ENCODE peak calls at places on chromosome 2, in nine cellular contexts. One of them, this sample, is unnamed.

GRCh38 chr2:144096531-144096930 is 423.4 kb downstream of the ZEB2 start:
- DNase-seq in spleen: no peak
- DNase-seq in sigmoid colon: no peak
- DNase-seq in GM23338: no peak
- DNase-seq in prostate gland: no peak
- DNase-seq in SK-N-SH: no peak
- DNase-seq in endothelial cell of umbilical vein: no peak
- DNase-seq in stomach: no peak
- DNase-seq in GM12878: no peak
- DNase-seq in this sample: no peak

GRCh38 chr2:9982248-9982647 is 30.8 kb downstream of the GRHL1 start:
- DNase-seq in prostate gland: no peak
- DNase-seq in endothelial cell of umbilical vein: no peak
- DNase-seq in stomach: no peak
- DNase-seq in GM12878: no peak
- DNase-seq in GM23338: no peak
- DNase-seq in sigmoid colon: no peak
- DNase-seq in spleen: no peak
- DNase-seq in SK-N-SH: no peak
- DNase-seq in this sample: no peak

GRCh38 chr2:67137699-67138098 is 259.4 kb upstream of the ETAA1 start:
- DNase-seq in prostate gland: no peak
- DNase-seq in spleen: no peak
- DNase-seq in sigmoid colon: no peak
- DNase-seq in GM23338: no peak
- DNase-seq in stomach: no peak
- DNase-seq in SK-N-SH: no peak
- DNase-seq in endothelial cell of umbilical vein: peak; percentile 21
- DNase-seq in GM12878: no peak
- DNase-seq in this sample: no peak

GRCh38 chr2:210190345-210190744 is 19.1 kb upstream of the KANSL1L start:
- DNase-seq in endothelial cell of umbilical vein: no peak
- DNase-seq in prostate gland: no peak
- DNase-seq in sigmoid colon: no peak
- DNase-seq in GM23338: no peak
- DNase-seq in spleen: no peak
- DNase-seq in stomach: no peak
- DNase-seq in GM12878: no peak
- DNase-seq in SK-N-SH: no peak
- DNase-seq in this sample: no peak

GRCh38 chr2:26786207-26787023 is 559 bp downstream of the CENPA start:
- DNase-seq in GM23338: no peak
- DNase-seq in sigmoid colon: no peak
- DNase-seq in endothelial cell of umbilical vein: peak; percentile 15
- DNase-seq in prostate gland: no peak
- DNase-seq in stomach: no peak
- DNase-seq in GM12878: no peak
- DNase-seq in SK-N-SH: peak; percentile 52
- DNase-seq in spleen: peak; percentile 59
- DNase-seq in this sample: no peak

GRCh38 chr2:88753833-88754584 is 62.5 kb downstream of the RPIA start:
- DNase-seq in sigmoid colon: no peak
- DNase-seq in GM23338: peak; percentile 24
- DNase-seq in endothelial cell of umbilical vein: peak; percentile 22
- DNase-seq in GM12878: peak; percentile 41
- DNase-seq in SK-N-SH: no peak
- DNase-seq in stomach: no peak
- DNase-seq in spleen: no peak
- DNase-seq in prostate gland: no peak
- DNase-seq in this sample: no peak

GRCh38 chr2:33108483-33109443 is 162.0 kb downstream of the LTBP1 start:
- DNase-seq in stomach: no peak
- DNase-seq in prostate gland: no peak
- DNase-seq in endothelial cell of umbilical vein: peak; percentile 13
- DNase-seq in GM12878: no peak
- DNase-seq in sigmoid colon: no peak
- DNase-seq in SK-N-SH: peak; percentile 74
- DNase-seq in GM23338: no peak
- DNase-seq in spleen: no peak
- DNase-seq in this sample: no peak

GRCh38 chr2:64404002-64404731 is 49.8 kb upstream of the LGALSL start:
- DNase-seq in SK-N-SH: no peak
- DNase-seq in sigmoid colon: peak; percentile 90
- DNase-seq in GM23338: peak; percentile 92
- DNase-seq in stomach: peak; percentile 70
- DNase-seq in prostate gland: peak; percentile 57
- DNase-seq in GM12878: no peak
- DNase-seq in spleen: peak; percentile 86
- DNase-seq in endothelial cell of umbilical vein: peak; percentile 99
- DNase-seq in this sample: peak; percentile 89

GRCh38 chr2:172442072-172442895 is 14.9 kb downstream of the ITGA6 start:
- DNase-seq in stomach: peak; percentile 81
- DNase-seq in spleen: no peak
- DNase-seq in prostate gland: peak; percentile 36
- DNase-seq in GM23338: no peak
- DNase-seq in GM12878: no peak
- DNase-seq in sigmoid colon: no peak
- DNase-seq in endothelial cell of umbilical vein: peak; percentile 69
- DNase-seq in SK-N-SH: no peak
- DNase-seq in this sample: no peak

GRCh38 chr2:17672583-17673317 is 80.9 kb downstream of the SMC6 start:
- DNase-seq in spleen: no peak
- DNase-seq in GM12878: no peak
- DNase-seq in SK-N-SH: no peak
- DNase-seq in stomach: no peak
- DNase-seq in endothelial cell of umbilical vein: no peak
- DNase-seq in GM23338: no peak
- DNase-seq in sigmoid colon: no peak
- DNase-seq in prostate gland: no peak
- DNase-seq in this sample: no peak

GRCh38 chr2:102451968-102452367 is 21.1 kb upstream of the SLC9A4 start:
- DNase-seq in SK-N-SH: no peak
- DNase-seq in sigmoid colon: no peak
- DNase-seq in stomach: no peak
- DNase-seq in GM23338: peak; percentile 9
- DNase-seq in endothelial cell of umbilical vein: no peak
- DNase-seq in prostate gland: no peak
- DNase-seq in spleen: no peak
- DNase-seq in GM12878: no peak
- DNase-seq in this sample: no peak

GRCh38 chr2:200188851-200189250 is 117.6 kb upstream of the SPATS2L start:
- DNase-seq in stomach: no peak
- DNase-seq in endothelial cell of umbilical vein: no peak
- DNase-seq in GM12878: no peak
- DNase-seq in prostate gland: no peak
- DNase-seq in SK-N-SH: no peak
- DNase-seq in sigmoid colon: no peak
- DNase-seq in GM23338: no peak
- DNase-seq in spleen: no peak
- DNase-seq in this sample: no peak

DNA sequence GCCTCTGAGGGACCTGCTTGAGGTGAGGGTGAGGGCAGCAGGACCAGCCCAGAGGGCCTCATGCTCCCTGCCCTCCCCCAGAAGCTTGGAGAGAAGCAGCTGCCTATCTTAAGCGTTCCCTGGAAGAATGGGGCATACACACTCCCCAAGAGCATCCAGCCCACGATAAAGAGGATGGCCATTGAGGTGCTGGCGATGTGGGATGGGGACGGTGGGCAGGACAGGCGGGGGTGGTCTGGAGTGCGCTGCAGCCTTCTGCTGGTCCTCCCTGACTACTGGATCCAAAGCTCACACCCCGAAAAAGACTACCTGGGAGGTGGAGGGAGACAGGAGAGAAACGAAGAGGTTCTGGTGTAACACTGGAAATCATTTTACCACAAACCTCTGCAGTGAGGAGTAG is 45.6 kb downstream of the LMAN2L start:
- DNase-seq in GM12878: no peak
- DNase-seq in sigmoid colon: no peak
- DNase-seq in SK-N-SH: no peak
- DNase-seq in GM23338: no peak
- DNase-seq in stomach: no peak
- DNase-seq in endothelial cell of umbilical vein: no peak
- DNase-seq in spleen: no peak
- DNase-seq in prostate gland: no peak
- DNase-seq in this sample: no peak
- TF ChIP-seq POLR2AphosphoS5 in GM12878: no peak
- TF ChIP-seq POLR2AphosphoS5 in sigmoid colon: no peak
- TF ChIP-seq POLR2AphosphoS5 in SK-N-SH: no peak
- TF ChIP-seq POLR2AphosphoS5 in GM23338: no peak
- TF ChIP-seq POLR2AphosphoS5 in stomach: no peak
- TF ChIP-seq POLR2AphosphoS5 in endothelial cell of umbilical vein: no peak
- TF ChIP-seq POLR2AphosphoS5 in spleen: no peak
- TF ChIP-seq POLR2AphosphoS5 in prostate gland: no peak
- TF ChIP-seq POLR2AphosphoS5 in this sample: no peak

DNA sequence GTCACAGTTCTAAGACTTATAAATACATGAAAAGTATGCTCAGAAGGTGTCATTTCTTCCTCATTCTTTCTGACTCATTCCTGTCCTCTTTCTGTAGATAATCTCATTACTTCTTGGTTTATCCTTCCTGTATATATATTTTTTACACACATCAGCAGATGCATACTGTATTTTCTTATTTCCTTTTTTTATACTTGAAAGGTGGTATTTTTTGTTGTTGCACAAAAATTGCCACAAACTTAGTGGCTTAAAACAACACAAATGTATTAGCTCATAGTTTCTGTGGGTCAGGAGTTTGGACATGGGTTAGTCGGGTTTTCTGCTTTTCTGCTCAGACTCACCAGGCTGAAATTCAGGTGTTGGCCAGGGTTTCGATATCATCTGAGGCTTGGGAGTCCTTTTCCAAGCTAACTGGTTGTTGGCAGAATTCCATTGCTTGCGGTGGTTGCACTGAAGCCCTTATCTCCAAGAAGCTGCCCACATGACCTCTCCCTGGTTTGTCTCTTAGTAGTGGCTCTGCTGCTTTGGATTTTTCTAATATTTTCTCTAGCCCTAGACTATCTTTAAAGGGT is 162.6 kb downstream of the FMNL2 start:
- DNase-seq in endothelial cell of umbilical vein: no peak
- DNase-seq in sigmoid colon: no peak
- DNase-seq in spleen: no peak
- DNase-seq in prostate gland: no peak
- DNase-seq in GM23338: no peak
- DNase-seq in stomach: peak; percentile 66
- DNase-seq in SK-N-SH: peak; percentile 46
- DNase-seq in GM12878: no peak
- DNase-seq in this sample: no peak
- TF ChIP-seq POLR2AphosphoS5 in endothelial cell of umbilical vein: no peak
- TF ChIP-seq POLR2AphosphoS5 in sigmoid colon: no peak
- TF ChIP-seq POLR2AphosphoS5 in spleen: no peak
- TF ChIP-seq POLR2AphosphoS5 in prostate gland: no peak
- TF ChIP-seq POLR2AphosphoS5 in GM23338: no peak
- TF ChIP-seq POLR2AphosphoS5 in stomach: no peak
- TF ChIP-seq POLR2AphosphoS5 in SK-N-SH: no peak
- TF ChIP-seq POLR2AphosphoS5 in GM12878: no peak
- TF ChIP-seq POLR2AphosphoS5 in this sample: no peak

GRCh38 chr2:23551875-23552274 is 166.9 kb downstream of the KLHL29 start:
- DNase-seq in prostate gland: no peak
- DNase-seq in stomach: no peak
- DNase-seq in SK-N-SH: no peak
- DNase-seq in GM12878: no peak
- DNase-seq in sigmoid colon: no peak
- DNase-seq in GM23338: no peak
- DNase-seq in endothelial cell of umbilical vein: no peak
- DNase-seq in spleen: no peak
- DNase-seq in this sample: no peak

GRCh38 chr2:23553561-23553960 is 168.6 kb downstream of the KLHL29 start:
- DNase-seq in GM12878: no peak
- DNase-seq in endothelial cell of umbilical vein: no peak
- DNase-seq in sigmoid colon: no peak
- DNase-seq in prostate gland: no peak
- DNase-seq in GM23338: no peak
- DNase-seq in SK-N-SH: no peak
- DNase-seq in spleen: no peak
- DNase-seq in stomach: no peak
- DNase-seq in this sample: no peak

GRCh38 chr2:23556929-23557328 is 171.9 kb downstream of the KLHL29 start:
- DNase-seq in spleen: no peak
- DNase-seq in GM12878: no peak
- DNase-seq in stomach: no peak
- DNase-seq in prostate gland: peak; percentile 24
- DNase-seq in GM23338: no peak
- DNase-seq in sigmoid colon: no peak
- DNase-seq in endothelial cell of umbilical vein: no peak
- DNase-seq in SK-N-SH: peak; percentile 57
- DNase-seq in this sample: no peak

GRCh38 chr2:23555944-23556343 is 171.0 kb downstream of the KLHL29 start:
- DNase-seq in SK-N-SH: no peak
- DNase-seq in spleen: no peak
- DNase-seq in stomach: no peak
- DNase-seq in sigmoid colon: no peak
- DNase-seq in GM12878: no peak
- DNase-seq in prostate gland: no peak
- DNase-seq in endothelial cell of umbilical vein: no peak
- DNase-seq in GM23338: no peak
- DNase-seq in this sample: no peak

GRCh38 chr2:23554054-23554697 is 169.2 kb downstream of the KLHL29 start:
- DNase-seq in GM23338: no peak
- DNase-seq in sigmoid colon: peak; percentile 86
- DNase-seq in stomach: no peak
- DNase-seq in spleen: no peak
- DNase-seq in GM12878: no peak
- DNase-seq in endothelial cell of umbilical vein: no peak
- DNase-seq in SK-N-SH: no peak
- DNase-seq in prostate gland: peak; percentile 37
- DNase-seq in this sample: no peak
- TF ChIP-seq POLR2AphosphoS5 in GM23338: no peak
- TF ChIP-seq POLR2AphosphoS5 in sigmoid colon: peak; percentile 45
- TF ChIP-seq POLR2AphosphoS5 in stomach: no peak
- TF ChIP-seq POLR2AphosphoS5 in spleen: peak; percentile 20
- TF ChIP-seq POLR2AphosphoS5 in GM12878: no peak
- TF ChIP-seq POLR2AphosphoS5 in endothelial cell of umbilical vein: no peak
- TF ChIP-seq POLR2AphosphoS5 in SK-N-SH: no peak
- TF ChIP-seq POLR2AphosphoS5 in prostate gland: peak; percentile 81
- TF ChIP-seq POLR2AphosphoS5 in this sample: no peak

DNA sequence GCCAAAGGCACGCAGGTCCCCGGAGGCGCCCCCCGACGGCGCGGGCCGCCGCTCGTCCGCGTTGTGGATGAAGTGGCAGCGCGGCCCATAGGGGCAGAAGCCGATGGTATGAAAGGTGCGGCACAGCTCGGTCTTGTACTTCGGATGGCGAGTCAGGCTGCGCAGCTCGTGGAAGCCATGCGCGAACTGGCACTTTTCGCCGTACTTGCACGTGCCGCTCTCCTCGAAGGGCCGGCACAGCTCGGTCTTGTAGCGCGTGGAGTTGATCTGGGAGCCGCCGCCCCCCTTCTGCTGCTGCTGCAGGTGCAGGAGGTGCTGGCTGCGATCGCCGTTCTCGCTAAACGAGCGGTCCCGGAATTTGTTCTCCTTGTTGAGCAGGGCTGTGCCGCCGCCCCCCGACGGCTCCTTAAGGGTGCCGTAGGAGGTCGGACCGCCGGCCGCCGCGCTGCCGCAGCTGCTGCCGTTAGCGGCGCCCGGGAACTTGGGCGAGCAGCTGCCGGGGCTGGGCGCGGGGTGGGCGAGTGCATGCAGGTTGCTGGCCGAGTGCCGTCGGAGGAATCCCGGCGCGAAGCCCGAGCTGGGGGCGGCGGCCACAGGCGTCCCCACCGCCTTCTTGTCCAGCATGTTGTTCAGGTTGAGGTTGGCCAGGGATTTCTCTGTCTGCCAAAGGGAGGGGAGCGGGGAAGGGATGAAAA is 1.2 kb downstream of the ZFP36L2 start:
- DNase-seq in spleen: peak; percentile 92
- DNase-seq in stomach: peak; percentile 67
- DNase-seq in GM12878: no peak
- DNase-seq in prostate gland: peak; percentile 37
- DNase-seq in GM23338: peak; percentile 60
- DNase-seq in SK-N-SH: peak; percentile 51
- DNase-seq in endothelial cell of umbilical vein: peak; percentile 64
- DNase-seq in sigmoid colon: peak; percentile 87
- DNase-seq in this sample: peak; percentile 78
- TF ChIP-seq POLR2AphosphoS5 in spleen: peak; percentile 85
- TF ChIP-seq POLR2AphosphoS5 in stomach: peak; percentile 2
- TF ChIP-seq POLR2AphosphoS5 in GM12878: no peak
- TF ChIP-seq POLR2AphosphoS5 in prostate gland: peak; percentile 37
- TF ChIP-seq POLR2AphosphoS5 in GM23338: no peak
- TF ChIP-seq POLR2AphosphoS5 in SK-N-SH: peak; percentile 9
- TF ChIP-seq POLR2AphosphoS5 in endothelial cell of umbilical vein: peak; percentile 34
- TF ChIP-seq POLR2AphosphoS5 in sigmoid colon: peak; percentile 68
- TF ChIP-seq POLR2AphosphoS5 in this sample: peak; percentile 6

This sample was measured in suprapubic skin.